ENCODE peak calls at places on chromosomes 6 and 20, in eight cellular contexts. Y is GM13976; Z is upper lobe of right lung; G is HT1080; N is iris pigment epithelial cell; O is activated CD4-positive, CD25-positive, alpha-beta regulatory T cell; M is skeletal muscle cell; A is hepatic stellate cell. W is an unnamed sample.

GRCh38 chr6:40986364-40986763 is 52.7 kb downstream of the UNC5CL start:
- DNase-seq in M (no peak), A (no peak), N (peak), O (no peak), Y (no peak), Z (no peak), G (peak), W (no peak)

GRCh38 chr6:132623446-132623845 is 629 bp downstream of the TAAR2 start:
- DNase-seq in N (no peak), Z (no peak), A (no peak), Y (no peak), G (no peak), M (no peak), O (no peak), W (no peak)

GRCh38 chr6:53634184-53634631 is 31.3 kb downstream of the KLHL31 start:
- DNase-seq in G (no peak), A (no peak), N (no peak), Y (no peak), Z (no peak), M (no peak), O (no peak), W (no peak)

GRCh38 chr20:44288252-44288651 is 22.8 kb downstream of the FITM2 start:
- DNase-seq in G (no peak), O (no peak), M (no peak), A (no peak), N (no peak), Y (no peak), Z (no peak), W (no peak)

GRCh38 chr6:120965814-120966213 is 368.5 kb downstream of the TBC1D32 start:
- DNase-seq in G (peak), N (no peak), O (no peak), Y (no peak), Z (no peak), A (no peak), M (no peak), W (no peak)

GRCh38 chr20:34907616-34908469 is 31.4 kb downstream of the ACSS2 start:
- DNase-seq in M (peak), A (peak), Y (no peak), G (peak), O (no peak), N (peak), Z (no peak), W (peak)

GRCh38 chr20:60810561-60810960 is 441.5 kb upstream of the CDH4 start:
- DNase-seq in Z (no peak), O (no peak), N (no peak), M (no peak), A (no peak), G (no peak), Y (no peak), W (no peak)

GRCh38 chr20:577167-577791 is 32.8 kb downstream of the TCF15 start:
- DNase-seq in N (peak), Y (no peak), A (no peak), O (no peak), G (peak), M (no peak), Z (no peak), W (no peak)

GRCh38 chr20:41696428-41696827 is 78.3 kb upstream of the CHD6 start:
- DNase-seq in G (no peak), Z (no peak), N (peak), M (no peak), Y (no peak), O (no peak), A (no peak), W (peak)

GRCh38 chr6:17429381-17430061 is 36.1 kb downstream of the CAP2 start:
- DNase-seq in N (peak), Y (no peak), G (no peak), Z (no peak), O (no peak), A (no peak), M (peak), W (no peak)

W was measured in lower leg skin.